ENCODE peak calls at places on chromosomes 16 and 17, in eight cellular contexts. One of them, this sample, is unnamed.

GRCh38 chr16:74991593-74992403 is 6.9 kb upstream of the WDR59 start:
- DNase-seq in heart left ventricle: no peak
- DNase-seq in uterus: no peak
- DNase-seq in breast epithelium: no peak
- DNase-seq in Peyer's patch: peak
- DNase-seq in adrenal gland: peak
- DNase-seq in lower leg skin: no peak
- DNase-seq in A549: no peak
- DNase-seq in this sample: no peak

GRCh38 chr17:2634361-2634960 is 41.0 kb downstream of the PAFAH1B1 start:
- DNase-seq in heart left ventricle: no peak
- DNase-seq in uterus: no peak
- DNase-seq in breast epithelium: no peak
- DNase-seq in Peyer's patch: peak
- DNase-seq in adrenal gland: no peak
- DNase-seq in lower leg skin: no peak
- DNase-seq in A549: peak
- DNase-seq in this sample: no peak

GRCh38 chr17:12721581-12721980 is 55.9 kb downstream of the MYOCD start:
- DNase-seq in heart left ventricle: no peak
- DNase-seq in uterus: no peak
- DNase-seq in breast epithelium: no peak
- DNase-seq in Peyer's patch: no peak
- DNase-seq in adrenal gland: no peak
- DNase-seq in lower leg skin: no peak
- DNase-seq in A549: no peak
- DNase-seq in this sample: no peak

GRCh38 chr16:18072161-18072560 is 264.4 kb downstream of the NPIPA8 start:
- DNase-seq in heart left ventricle: no peak
- DNase-seq in uterus: no peak
- DNase-seq in breast epithelium: no peak
- DNase-seq in Peyer's patch: no peak
- DNase-seq in adrenal gland: no peak
- DNase-seq in lower leg skin: no peak
- DNase-seq in A549: no peak
- DNase-seq in this sample: no peak

GRCh38 chr16:4700380-4700996 is 7.1 kb downstream of the NUDT16L1 start:
- DNase-seq in heart left ventricle: no peak
- DNase-seq in uterus: no peak
- DNase-seq in breast epithelium: no peak
- DNase-seq in Peyer's patch: peak
- DNase-seq in adrenal gland: no peak
- DNase-seq in lower leg skin: no peak
- DNase-seq in A549: no peak
- DNase-seq in this sample: no peak

GRCh38 chr16:8720080-8720966 is 45.9 kb downstream of the ABAT start:
- DNase-seq in heart left ventricle: no peak
- DNase-seq in uterus: no peak
- DNase-seq in breast epithelium: no peak
- DNase-seq in Peyer's patch: no peak
- DNase-seq in adrenal gland: peak
- DNase-seq in lower leg skin: no peak
- DNase-seq in A549: no peak
- DNase-seq in this sample: no peak

GRCh38 chr17:27396941-27397340 is 59.3 kb upstream of the KSR1 start:
- DNase-seq in heart left ventricle: no peak
- DNase-seq in uterus: no peak
- DNase-seq in breast epithelium: no peak
- DNase-seq in Peyer's patch: no peak
- DNase-seq in adrenal gland: no peak
- DNase-seq in lower leg skin: no peak
- DNase-seq in A549: no peak
- DNase-seq in this sample: no peak

GRCh38 chr17:50015146-50015545 is 20.1 kb upstream of the DLX3 start:
- DNase-seq in heart left ventricle: no peak
- DNase-seq in uterus: no peak
- DNase-seq in breast epithelium: no peak
- DNase-seq in Peyer's patch: no peak
- DNase-seq in adrenal gland: no peak
- DNase-seq in lower leg skin: no peak
- DNase-seq in A549: no peak
- DNase-seq in this sample: no peak

DNA sequence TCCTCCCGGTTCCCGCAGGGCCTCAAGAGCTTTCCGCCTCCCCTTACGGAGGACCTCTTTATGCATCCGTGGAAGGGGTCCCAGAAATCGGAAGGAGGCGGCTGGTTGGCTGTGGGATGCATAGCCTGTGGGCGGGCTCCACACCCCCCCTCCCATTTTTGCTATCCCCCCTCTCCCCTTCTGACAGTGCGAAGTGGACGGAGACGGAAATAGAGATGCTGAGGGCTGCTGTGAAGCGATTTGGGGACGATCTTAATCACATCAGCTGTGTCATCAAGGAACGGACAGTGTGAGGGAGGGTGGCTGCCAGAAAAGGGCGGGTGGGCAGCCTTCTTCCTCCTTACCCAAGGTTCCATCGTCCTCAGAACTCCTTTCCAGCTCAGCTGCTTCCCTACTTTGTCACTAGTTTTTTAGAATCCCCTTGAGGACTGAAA is 3.2 kb downstream of the RNASEK start:
- DNase-seq in heart left ventricle: no peak
- DNase-seq in uterus: no peak
- DNase-seq in breast epithelium: no peak
- DNase-seq in Peyer's patch: no peak
- DNase-seq in adrenal gland: peak
- DNase-seq in lower leg skin: peak
- DNase-seq in A549: no peak
- DNase-seq in this sample: no peak
- TF ChIP-seq POLR2A in heart left ventricle: no peak
- TF ChIP-seq POLR2A in uterus: no peak
- TF ChIP-seq POLR2A in breast epithelium: no peak
- TF ChIP-seq POLR2A in Peyer's patch: no peak
- TF ChIP-seq POLR2A in adrenal gland: no peak
- TF ChIP-seq POLR2A in lower leg skin: no peak
- TF ChIP-seq POLR2A in A549: no peak
- TF ChIP-seq POLR2A in this sample: no peak

GRCh38 chr17:35577826-35578194 is 561 bp downstream of the PEX12 start:
- DNase-seq in heart left ventricle: no peak
- DNase-seq in uterus: no peak
- DNase-seq in breast epithelium: no peak
- DNase-seq in Peyer's patch: no peak
- DNase-seq in adrenal gland: peak
- DNase-seq in lower leg skin: no peak
- DNase-seq in A549: no peak
- DNase-seq in this sample: no peak

GRCh38 chr17:35578195-35578928 is at the start of gene PEX12:
- DNase-seq in heart left ventricle: peak
- DNase-seq in uterus: peak
- DNase-seq in breast epithelium: peak
- DNase-seq in Peyer's patch: peak
- DNase-seq in adrenal gland: peak
- DNase-seq in lower leg skin: peak
- DNase-seq in A549: peak
- DNase-seq in this sample: peak

GRCh38 chr17:35578929-35579448 is 618 bp upstream of the PEX12 start:
- DNase-seq in heart left ventricle: no peak
- DNase-seq in uterus: no peak
- DNase-seq in breast epithelium: no peak
- DNase-seq in Peyer's patch: no peak
- DNase-seq in adrenal gland: no peak
- DNase-seq in lower leg skin: no peak
- DNase-seq in A549: no peak
- DNase-seq in this sample: no peak

DNA sequence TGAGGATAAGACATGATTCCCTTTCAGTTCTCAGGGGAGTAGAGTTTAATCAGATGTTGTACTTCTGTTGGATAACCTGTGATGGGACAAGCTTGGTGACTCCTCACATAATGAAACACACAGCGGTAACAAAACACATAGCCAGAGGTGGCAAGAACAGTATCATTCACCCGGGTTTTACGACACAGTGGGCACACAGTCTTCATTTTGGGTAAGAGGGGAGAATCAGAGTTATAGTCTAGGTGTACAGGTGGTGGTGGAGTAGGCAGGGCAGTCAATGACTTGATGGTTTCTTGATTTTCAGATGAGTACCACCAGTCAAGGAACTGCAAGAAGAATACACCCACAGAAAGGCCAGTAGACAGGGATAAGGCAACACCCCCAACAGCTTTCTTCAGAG is 2.6 kb downstream of the PEX12 start:
- DNase-seq in heart left ventricle: no peak
- DNase-seq in uterus: no peak
- DNase-seq in breast epithelium: no peak
- DNase-seq in Peyer's patch: no peak
- DNase-seq in adrenal gland: no peak
- DNase-seq in lower leg skin: no peak
- DNase-seq in A549: no peak
- DNase-seq in this sample: no peak
- TF ChIP-seq POLR2A in heart left ventricle: no peak
- TF ChIP-seq POLR2A in uterus: no peak
- TF ChIP-seq POLR2A in breast epithelium: no peak
- TF ChIP-seq POLR2A in Peyer's patch: no peak
- TF ChIP-seq POLR2A in adrenal gland: no peak
- TF ChIP-seq POLR2A in lower leg skin: no peak
- TF ChIP-seq POLR2A in A549: no peak
- TF ChIP-seq POLR2A in this sample: no peak

GRCh38 chr17:78374189-78374588 is 4.3 kb upstream of the PGS1 start:
- DNase-seq in heart left ventricle: no peak
- DNase-seq in uterus: no peak
- DNase-seq in breast epithelium: no peak
- DNase-seq in Peyer's patch: no peak
- DNase-seq in adrenal gland: no peak
- DNase-seq in lower leg skin: no peak
- DNase-seq in A549: no peak
- DNase-seq in this sample: no peak

GRCh38 chr17:78375401-78376079 is 2.9 kb upstream of the PGS1 start:
- DNase-seq in heart left ventricle: no peak
- DNase-seq in uterus: peak
- DNase-seq in breast epithelium: no peak
- DNase-seq in Peyer's patch: no peak
- DNase-seq in adrenal gland: peak
- DNase-seq in lower leg skin: no peak
- DNase-seq in A549: no peak
- DNase-seq in this sample: no peak

GRCh38 chr17:78376161-78376560 is 2.3 kb upstream of the PGS1 start:
- DNase-seq in heart left ventricle: no peak
- DNase-seq in uterus: no peak
- DNase-seq in breast epithelium: no peak
- DNase-seq in Peyer's patch: no peak
- DNase-seq in adrenal gland: no peak
- DNase-seq in lower leg skin: no peak
- DNase-seq in A549: no peak
- DNase-seq in this sample: no peak

GRCh38 chr17:78372811-78373210 is 5.6 kb upstream of the PGS1 start:
- DNase-seq in heart left ventricle: no peak
- DNase-seq in uterus: no peak
- DNase-seq in breast epithelium: no peak
- DNase-seq in Peyer's patch: no peak
- DNase-seq in adrenal gland: no peak
- DNase-seq in lower leg skin: no peak
- DNase-seq in A549: no peak
- DNase-seq in this sample: no peak

DNA sequence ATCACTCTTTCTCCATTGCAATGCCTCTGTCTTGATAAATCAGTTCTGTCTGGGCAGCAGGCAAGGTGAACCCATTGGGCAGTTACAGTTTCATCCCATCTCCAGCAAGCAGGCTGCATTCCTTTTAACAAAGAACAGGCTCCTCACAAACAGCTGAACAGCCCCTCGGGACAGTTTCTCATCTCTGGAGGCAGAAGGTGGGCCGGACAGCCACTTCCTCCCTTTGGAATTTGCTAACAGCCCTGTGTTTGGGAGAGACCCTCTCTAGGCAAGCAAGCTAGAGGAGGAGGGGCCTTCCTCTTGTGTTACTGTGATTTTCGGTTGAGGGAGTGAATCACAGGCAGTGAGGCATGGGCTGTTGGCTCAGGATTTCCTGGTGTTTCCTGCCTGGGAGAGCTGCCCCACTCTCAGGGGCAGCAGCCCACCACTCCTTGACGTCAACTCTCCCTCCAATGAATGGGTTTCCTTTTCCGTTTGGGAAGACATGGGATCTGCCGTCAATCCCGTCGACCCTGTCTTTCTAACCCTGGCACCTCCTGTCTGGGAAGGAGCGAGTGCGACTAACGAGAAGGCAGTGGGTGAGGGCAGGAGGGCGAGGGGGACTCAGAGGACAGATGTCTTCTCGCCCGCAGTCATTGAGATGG is 3.7 kb upstream of the PGS1 start:
- DNase-seq in heart left ventricle: no peak
- DNase-seq in uterus: no peak
- DNase-seq in breast epithelium: no peak
- DNase-seq in Peyer's patch: no peak
- DNase-seq in adrenal gland: no peak
- DNase-seq in lower leg skin: no peak
- DNase-seq in A549: no peak
- DNase-seq in this sample: no peak
- TF ChIP-seq POLR2A in heart left ventricle: no peak
- TF ChIP-seq POLR2A in uterus: no peak
- TF ChIP-seq POLR2A in breast epithelium: no peak
- TF ChIP-seq POLR2A in Peyer's patch: no peak
- TF ChIP-seq POLR2A in adrenal gland: no peak
- TF ChIP-seq POLR2A in lower leg skin: no peak
- TF ChIP-seq POLR2A in A549: no peak
- TF ChIP-seq POLR2A in this sample: no peak

GRCh38 chr17:59617141-59617757 is 2.4 kb upstream of the CLTC start:
- DNase-seq in heart left ventricle: no peak
- DNase-seq in uterus: no peak
- DNase-seq in breast epithelium: no peak
- DNase-seq in Peyer's patch: no peak
- DNase-seq in adrenal gland: no peak
- DNase-seq in lower leg skin: no peak
- DNase-seq in A549: no peak
- DNase-seq in this sample: no peak

GRCh38 chr17:59619313-59620063 is at the start of gene CLTC:
- DNase-seq in heart left ventricle: peak
- DNase-seq in uterus: peak
- DNase-seq in breast epithelium: peak
- DNase-seq in Peyer's patch: peak
- DNase-seq in adrenal gland: peak
- DNase-seq in lower leg skin: peak
- DNase-seq in A549: peak
- DNase-seq in this sample: peak

GRCh38 chr17:59620064-59620359 is 317 bp downstream of the CLTC start:
- DNase-seq in heart left ventricle: no peak
- DNase-seq in uterus: no peak
- DNase-seq in breast epithelium: no peak
- DNase-seq in Peyer's patch: no peak
- DNase-seq in adrenal gland: no peak
- DNase-seq in lower leg skin: no peak
- DNase-seq in A549: no peak
- DNase-seq in this sample: no peak

GRCh38 chr17:59620518-59621259 is 994 bp downstream of the CLTC start:
- DNase-seq in heart left ventricle: peak
- DNase-seq in uterus: peak
- DNase-seq in breast epithelium: no peak
- DNase-seq in Peyer's patch: peak
- DNase-seq in adrenal gland: peak
- DNase-seq in lower leg skin: peak
- DNase-seq in A549: peak
- DNase-seq in this sample: peak

DNA sequence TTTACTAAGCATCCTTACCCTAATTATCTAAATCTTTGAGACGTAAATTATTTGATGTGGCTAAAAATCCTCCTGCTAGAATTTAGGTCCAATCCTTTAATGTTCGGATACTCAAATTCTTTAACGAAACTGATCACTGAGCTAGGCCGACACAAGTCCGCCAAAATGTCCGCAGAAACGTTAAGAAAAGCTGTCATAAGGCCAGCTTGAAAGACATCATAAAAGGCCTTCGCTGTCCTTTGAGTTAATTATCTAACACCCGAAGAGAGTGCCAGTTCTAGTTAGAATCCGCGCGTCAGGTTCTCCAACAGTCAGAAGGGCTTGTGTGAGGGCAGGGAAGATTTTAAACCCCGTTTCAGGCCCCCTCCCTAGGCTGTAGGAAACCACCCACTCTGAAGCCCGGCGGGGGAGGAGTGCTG is 792 bp upstream of the CLTC start:
- DNase-seq in heart left ventricle: no peak
- DNase-seq in uterus: no peak
- DNase-seq in breast epithelium: no peak
- DNase-seq in Peyer's patch: no peak
- DNase-seq in adrenal gland: peak
- DNase-seq in lower leg skin: no peak
- DNase-seq in A549: peak
- DNase-seq in this sample: peak
- TF ChIP-seq POLR2A in heart left ventricle: no peak
- TF ChIP-seq POLR2A in uterus: no peak
- TF ChIP-seq POLR2A in breast epithelium: no peak
- TF ChIP-seq POLR2A in Peyer's patch: no peak
- TF ChIP-seq POLR2A in adrenal gland: peak
- TF ChIP-seq POLR2A in lower leg skin: no peak
- TF ChIP-seq POLR2A in A549: no peak
- TF ChIP-seq POLR2A in this sample: no peak